ENCODE peak calls at places on chromosomes 4 and X, in five cellular contexts. Y is endodermal cell, T is NCI-H1105, W is C1 segment of cervical spinal cord, V is T follicular helper cell. I is an unnamed sample.
A peak's percentile ranks its signal among the peaks of the same experiment; 100 is the strongest.

GRCh38 chrX:41300758-41301437 is 33.1 kb upstream of the DDX3X start:
- DNase-seq in Y (no peak), T (no peak), W (no peak), V (no peak), I (no peak)

GRCh38 chrX:7133036-7133412 is 14.5 kb upstream of the STS start:
- DNase-seq in Y (peak; percentile 48), T (no peak), W (no peak), V (no peak), I (peak; percentile 69)

GRCh38 chr4:189232274-189232673 is 708.4 kb upstream of the FRG1 start:
- DNase-seq in Y (no peak), T (no peak), W (no peak), V (no peak), I (no peak)

GRCh38 chr4:156596026-156596425 is 375.6 kb downstream of the PDGFC start:
- DNase-seq in Y (no peak), T (no peak), W (no peak), V (no peak), I (peak; percentile 37)

GRCh38 chrX:16836371-16836770 is 33.8 kb downstream of the RBBP7 start:
- DNase-seq in Y (peak; percentile 88), T (no peak), W (no peak), V (no peak), I (peak; percentile 63)

GRCh38 chrX:12779534-12779933 is 11.7 kb upstream of the PRPS2 start:
- DNase-seq in Y (no peak), T (no peak), W (no peak), V (no peak), I (peak; percentile 8)

GRCh38 chrX:112844250-112844649 is 3.6 kb upstream of the AMOT start:
- DNase-seq in Y (no peak), T (no peak), W (no peak), V (no peak), I (no peak)

GRCh38 chr4:126375462-126376054 is 1060.8 kb downstream of the FAT4 start:
- DNase-seq in Y (no peak), T (no peak), W (no peak), V (no peak), I (no peak)

GRCh38 chr4:167028976-167029375 is 205.3 kb downstream of the SPOCK3 start:
- DNase-seq in Y (no peak), T (no peak), W (no peak), V (no peak), I (no peak)

GRCh38 chr4:15868065-15868464 is 70.5 kb downstream of the FGFBP1 start:
- DNase-seq in Y (no peak), T (no peak), W (no peak), V (no peak), I (peak; percentile 45)

I was measured in mesendoderm.